ENCODE peak calls at places on chromosomes 4 and X, in nine cellular contexts. C, G, L, O, Q, K, W, I and V are unnamed samples. For H3K9me3, the result is how much of the 10 kb centered on the place peaks cover.

GRCh38 chr4:89753601-89754066 is 83.3 kb downstream of the SNCA start:
- DNase-seq in I (no peak), Q (peak), G (no peak), C (no peak), L (no peak), W (no peak), K (no peak), O (no peak), V (peak)

GRCh38 chrX:104335765-104336164 is 81.0 kb upstream of the ESX1 start:
- DNase-seq in O (no peak), I (no peak), G (no peak), L (no peak), C (no peak), W (no peak), K (no peak), Q (no peak), V (no peak)

GRCh38 chr4:19776021-19776459 is 475.7 kb upstream of the SLIT2 start:
- DNase-seq in I (no peak), K (no peak), W (peak), O (no peak), C (no peak), L (no peak), Q (no peak), G (no peak), V (no peak)

GRCh38 chrX:138908577-138908976 is 197.1 kb upstream of the FGF13 start:
- DNase-seq in L (no peak), I (no peak), C (no peak), W (no peak), K (no peak), O (no peak), Q (no peak), G (no peak), V (no peak)

GRCh38 chrX:56000169-56000568 is 232.0 kb upstream of the KLF8 start:
- DNase-seq in I (no peak), L (no peak), O (no peak), K (no peak), W (no peak), C (no peak), Q (no peak), G (no peak), V (no peak)

GRCh38 chr4:75338352-75338880 is 175.8 kb downstream of the RCHY1 start:
- DNase-seq in G (no peak), I (no peak), W (no peak), L (no peak), C (no peak), Q (no peak), K (no peak), O (no peak), V (no peak)

GRCh38 chrX:130100180-130100579 is 10.1 kb downstream of the ELF4 start:
- DNase-seq in I (peak), O (no peak), Q (no peak), C (no peak), L (no peak), W (no peak), G (no peak), K (peak), V (no peak)

GRCh38 chr4:7104366-7105031 is 36.6 kb upstream of the GRPEL1 start:
- DNase-seq in G (no peak), I (no peak), O (no peak), C (no peak), W (no peak), Q (no peak), L (no peak), K (no peak), V (no peak)

GRCh38 chr4:26161030-26161824 is 159.6 kb upstream of the RBPJ start:
- DNase-seq in C (no peak), I (no peak), W (no peak), G (no peak), K (no peak), O (no peak), Q (peak), L (no peak), V (no peak)

GRCh38 chrX:118603981-118604380 is 108.4 kb downstream of the DOCK11 start:
- DNase-seq in K (peak), O (peak), L (peak), C (peak), I (no peak), Q (peak), W (peak), G (peak), V (no peak)

GRCh38 chr4:174120446-174121142 is 162.9 kb downstream of the FBXO8 start:
- DNase-seq in G (no peak), O (no peak), K (no peak), I (peak), W (peak), Q (peak), C (no peak), L (peak), V (no peak)

GRCh38 chr4:10320130-10320529 is 137.1 kb downstream of the ZNF518B start:
- DNase-seq in G (no peak), K (no peak), C (no peak), W (no peak), L (no peak), I (no peak), Q (peak), O (no peak), V (no peak)

GRCh38 chrX:129905787-129906580 is at the start of gene UTP14A:
- DNase-seq in C (peak), G (peak), I (peak), Q (peak), L (peak), K (peak), O (peak), W (peak), V (peak)

GRCh38 chr4:135177323-135177722 is 975.7 kb upstream of the PABPC4L start:
- DNase-seq in K (no peak), O (no peak), Q (no peak), I (no peak), G (no peak), C (no peak), W (no peak), L (no peak), V (no peak)

GRCh38 chr4:176320340-176320975 is 692 bp downstream of the SPCS3 start:
- DNase-seq in W (peak), O (peak), I (peak), L (peak), Q (peak), G (peak), K (peak), C (peak), V (peak)

GRCh38 chr4:73450398-73451004 is 14.5 kb downstream of the AFP start:
- DNase-seq in L (peak), C (no peak), Q (no peak), K (no peak), O (no peak), G (no peak), W (no peak), I (no peak), V (no peak)

GRCh38 chr4:99321241-99322191 is at the start of gene ADH1B:
- DNase-seq in G (no peak), I (no peak), K (no peak), L (no peak), O (no peak), C (no peak), W (peak), Q (no peak), V (no peak)

DNA sequence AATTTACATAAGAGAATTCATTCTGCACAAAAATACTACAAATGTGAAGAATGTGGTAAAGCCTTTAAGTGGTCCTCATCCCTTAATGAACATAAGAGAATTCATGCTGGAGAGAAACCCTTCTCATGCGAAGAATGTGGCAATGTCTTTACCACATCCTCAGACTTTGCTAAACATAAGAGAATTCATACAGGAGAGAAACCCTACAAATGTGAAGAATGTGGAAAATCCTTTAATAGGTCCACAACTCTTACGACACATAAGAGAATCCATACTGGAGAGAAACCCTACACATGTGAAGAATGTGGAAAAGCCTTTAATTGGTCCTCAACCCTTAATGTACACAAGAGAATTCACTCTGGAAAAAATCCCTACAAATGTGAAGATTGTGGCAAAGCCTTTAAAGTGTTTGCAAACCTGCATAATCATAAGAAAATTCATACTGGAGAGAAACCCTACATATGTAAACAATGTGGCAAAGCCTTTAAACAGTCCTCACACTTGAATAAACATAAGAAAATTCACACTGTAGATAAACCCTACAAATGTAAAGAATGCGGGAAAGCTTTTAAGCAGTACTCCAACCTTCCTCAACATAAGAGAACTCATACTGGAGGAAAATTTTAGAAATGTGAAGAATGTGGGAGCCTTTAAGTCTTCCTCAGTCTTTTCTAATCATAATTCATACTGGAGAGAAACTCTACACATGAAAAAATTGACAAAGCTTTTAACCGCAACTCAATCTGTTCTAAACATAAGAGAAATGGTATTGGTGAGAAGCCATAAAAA is 37.4 kb downstream of the ZNF718 start:
- DNase-seq in L (no peak), I (no peak), C (no peak), G (no peak), O (no peak), K (no peak), Q (no peak), W (no peak), V (no peak)
- H3K9me3 ChIP-seq in L (under half), I (under half), C (under half), G (half or more), O (under half), K (half or more), Q (half or more), W (half or more), V (under half)

GRCh38 chrX:154791951-154792350 is 13.3 kb downstream of the MPP1 start:
- DNase-seq in Q (no peak), L (no peak), I (no peak), W (no peak), G (no peak), K (no peak), O (no peak), C (no peak), V (no peak)
- H3K9me3 ChIP-seq in Q (under half), L (under half), I (under half), W (under half), G (under half), K (under half), O (under half), C (under half), V (under half)

GRCh38 chrX:11864171-11864570 is 106.1 kb downstream of the MSL3 start:
- DNase-seq in L (no peak), C (no peak), K (no peak), G (no peak), Q (no peak), O (no peak), I (no peak), W (no peak), V (no peak)
- H3K9me3 ChIP-seq in L (under half), C (under half), K (under half), G (under half), Q (under half), O (under half), I (under half), W (under half), V (under half)

GRCh38 chrX:47447607-47448006 is 35.4 kb downstream of the ZNF41 start:
- DNase-seq in W (no peak), L (no peak), K (no peak), I (no peak), G (no peak), Q (no peak), O (no peak), C (no peak), V (no peak)
- H3K9me3 ChIP-seq in W (half or more), L (under half), K (under half), I (under half), G (under half), Q (under half), O (under half), C (under half), V (under half)